ENCODE peak calls at places on chromosomes 6 and 20, in ten cellular contexts. A, O, U, R, P, I, B, V, N and H are unnamed samples.
A peak's percentile ranks its signal among the peaks of the same experiment; 100 is the strongest.

GRCh38 chr6:133833905-133834304 is 55.0 kb upstream of the TCF21 start:
- DNase-seq in A (no peak), O (peak; percentile 80), U (no peak), R (no peak), P (peak; percentile 49), I (no peak), B (no peak), V (no peak), N (no peak), H (no peak)

GRCh38 chr6:88558981-88559380 is 392.8 kb upstream of the CNR1 start:
- DNase-seq in A (no peak), O (no peak), U (no peak), R (no peak), P (no peak), I (no peak), B (no peak), V (no peak), N (no peak), H (no peak)

GRCh38 chr6:133225560-133225959 is 15.6 kb upstream of the EYA4 start:
- DNase-seq in A (no peak), O (no peak), U (no peak), R (no peak), P (no peak), I (no peak), B (no peak), V (no peak), N (no peak), H (no peak)

GRCh38 chr6:56293756-56294155 is 46.4 kb upstream of the COL21A1 start:
- DNase-seq in A (no peak), O (no peak), U (no peak), R (no peak), P (no peak), I (no peak), B (no peak), V (no peak), N (peak; percentile 11), H (peak; percentile 53)

GRCh38 chr6:125099211-125100017 is 54.2 kb upstream of the TPD52L1 start:
- DNase-seq in A (no peak), O (peak; percentile 59), U (peak; percentile 75), R (no peak), P (peak; percentile 69), I (no peak), B (no peak), V (peak; percentile 82), N (no peak), H (no peak)

GRCh38 chr6:116840091-116840490 is 11.2 kb upstream of the GPRC6A start:
- DNase-seq in A (no peak), O (peak; percentile 38), U (no peak), R (no peak), P (no peak), I (no peak), B (no peak), V (no peak), N (peak; percentile 15), H (no peak)

GRCh38 chr6:167996424-167997199 is 859 bp upstream of the KIF25 start:
- DNase-seq in A (no peak), O (no peak), U (no peak), R (no peak), P (no peak), I (no peak), B (no peak), V (peak; percentile 54), N (no peak), H (no peak)

GRCh38 chr20:5080384-5080877 is 39.3 kb downstream of the PCNA start:
- DNase-seq in A (peak; percentile 19), O (peak; percentile 69), U (peak; percentile 82), R (peak; percentile 48), P (peak; percentile 74), I (no peak), B (no peak), V (peak; percentile 86), N (no peak), H (peak; percentile 47)

GRCh38 chr6:101931766-101932165 is 538.3 kb downstream of the GRIK2 start:
- DNase-seq in A (no peak), O (no peak), U (no peak), R (no peak), P (no peak), I (no peak), B (no peak), V (no peak), N (no peak), H (no peak)

GRCh38 chr6:53894086-53894485 is 99.3 kb downstream of the LRRC1 start:
- DNase-seq in A (no peak), O (peak; percentile 44), U (no peak), R (no peak), P (no peak), I (no peak), B (peak; percentile 25), V (no peak), N (no peak), H (no peak)

GRCh38 chr20:10710995-10711775 is 37.4 kb upstream of the JAG1 start:
- DNase-seq in A (no peak), O (peak; percentile 32), U (no peak), R (no peak), P (no peak), I (no peak), B (no peak), V (no peak), N (no peak), H (no peak)

GRCh38 chr6:44464527-44465310 is 77.2 kb downstream of the CDC5L start:
- DNase-seq in A (no peak), O (no peak), U (peak; percentile 96), R (no peak), P (no peak), I (no peak), B (no peak), V (peak; percentile 74), N (no peak), H (peak; percentile 15)

GRCh38 chr6:130070747-130071146 is 52.4 kb downstream of the L3MBTL3 start:
- DNase-seq in A (no peak), O (no peak), U (no peak), R (no peak), P (no peak), I (no peak), B (no peak), V (no peak), N (no peak), H (no peak)

GRCh38 chr6:1551236-1551635 is 58.5 kb upstream of the FOXC1 start:
- DNase-seq in A (no peak), O (no peak), U (no peak), R (no peak), P (no peak), I (no peak), B (no peak), V (no peak), N (no peak), H (no peak)

GRCh38 chr6:160070831-160071230 is 50.8 kb upstream of the SLC22A1 start:
- DNase-seq in A (no peak), O (no peak), U (no peak), R (no peak), P (no peak), I (no peak), B (no peak), V (no peak), N (no peak), H (no peak)

GRCh38 chr6:160073272-160073671 is 48.3 kb upstream of the SLC22A1 start:
- DNase-seq in A (no peak), O (no peak), U (no peak), R (no peak), P (no peak), I (no peak), B (no peak), V (no peak), N (no peak), H (no peak)

GRCh38 chr6:160070427-160070826 is 51.2 kb upstream of the SLC22A1 start:
- DNase-seq in A (no peak), O (no peak), U (no peak), R (peak; percentile 16), P (no peak), I (no peak), B (no peak), V (no peak), N (no peak), H (no peak)

GRCh38 chr6:160069459-160069858 is 52.2 kb upstream of the SLC22A1 start:
- DNase-seq in A (no peak), O (no peak), U (no peak), R (no peak), P (no peak), I (no peak), B (no peak), V (no peak), N (no peak), H (no peak)

GRCh38 chr6:160071805-160072687 is 49.6 kb upstream of the SLC22A1 start:
- DNase-seq in A (no peak), O (no peak), U (no peak), R (no peak), P (no peak), I (no peak), B (no peak), V (no peak), N (no peak), H (no peak)
- TF ChIP-seq CTCF in A (peak; percentile 22), O (peak; percentile 20), U (no peak), R (peak; percentile 15), P (peak; percentile 11), I (no peak), B (peak; percentile 47), V (peak; percentile 17), N (peak; percentile 10), H (no peak)

GRCh38 chr6:110999634-111000270 is 17.9 kb downstream of the RPF2 start:
- DNase-seq in A (no peak), O (peak; percentile 58), U (no peak), R (no peak), P (no peak), I (no peak), B (no peak), V (no peak), N (no peak), H (no peak)
- TF ChIP-seq CTCF in A (peak; percentile 37), O (peak; percentile 47), U (peak; percentile 55), R (no peak), P (peak; percentile 48), I (peak; percentile 38), B (no peak), V (peak; percentile 32), N (peak; percentile 13), H (peak; percentile 32)

DNA sequence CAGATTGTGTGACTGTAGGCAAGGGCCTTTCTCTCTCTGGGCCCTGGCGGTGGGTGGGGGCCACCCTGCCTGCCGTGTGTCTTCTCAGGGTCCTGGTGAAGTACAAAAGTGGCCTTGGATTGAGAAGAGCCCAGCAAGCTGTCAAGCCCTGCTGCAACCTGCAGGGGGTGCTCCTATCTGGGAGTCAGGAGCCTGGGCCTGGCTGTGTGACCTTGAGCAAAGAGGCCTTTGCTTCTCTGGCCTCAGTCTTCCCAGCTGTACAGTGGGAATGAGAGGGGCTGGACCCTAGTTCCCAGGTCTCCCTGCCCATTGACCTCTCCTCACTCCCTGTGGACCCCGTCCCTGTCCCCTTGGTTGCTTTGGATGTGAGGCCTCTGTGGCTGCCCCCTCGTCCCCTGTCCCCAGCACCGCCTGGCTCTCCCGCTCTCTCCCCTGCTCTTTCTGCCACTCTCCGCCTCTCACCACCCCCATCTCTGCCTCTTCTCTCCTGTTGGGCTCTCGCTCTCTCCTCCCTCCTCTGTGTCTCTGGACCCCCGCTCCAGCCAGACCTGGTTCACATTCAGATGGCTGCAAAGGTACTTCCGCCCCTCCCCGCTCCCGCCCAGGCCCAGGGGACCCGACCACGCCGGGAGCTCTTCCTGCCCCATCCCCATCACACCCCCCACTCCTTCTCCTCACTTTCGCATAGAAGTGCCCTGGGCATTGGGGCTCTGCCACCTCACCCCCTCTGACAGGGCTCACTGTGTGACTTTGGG is 46.7 kb downstream of the SRC start:
- DNase-seq in A (no peak), O (no peak), U (no peak), R (no peak), P (no peak), I (no peak), B (no peak), V (no peak), N (no peak), H (no peak)
- TF ChIP-seq CTCF in A (peak; percentile 44), O (peak; percentile 38), U (peak; percentile 15), R (peak; percentile 25), P (no peak), I (peak; percentile 6), B (peak; percentile 40), V (no peak), N (peak; percentile 42), H (peak; percentile 29)

GRCh38 chr20:38290829-38291581 is 13.0 kb upstream of the BPI start:
- DNase-seq in A (peak; percentile 57), O (peak; percentile 91), U (no peak), R (no peak), P (peak; percentile 66), I (no peak), B (no peak), V (no peak), N (peak; percentile 94), H (no peak)
- TF ChIP-seq CTCF in A (peak; percentile 53), O (peak; percentile 58), U (peak; percentile 13), R (peak; percentile 9), P (peak; percentile 51), I (peak; percentile 28), B (peak; percentile 62), V (peak; percentile 40), N (peak; percentile 77), H (peak; percentile 53)